ENCODE peak calls at places on chromosomes 16 and 17, in eight cellular contexts. R is vagina; W is brain microvascular endothelial cell; B is CD4-positive, alpha-beta T cell; X is foreskin keratinocyte; J is Panc1; Q is spleen; K is tibial nerve. N is an unnamed sample. For H3K27me3, the result is how much of the 10 kb centered on the place peaks cover.

GRCh38 chr17:17457680-17458079 is 19.1 kb upstream of the MED9 start:
- DNase-seq in R (no peak), Q (no peak), K (no peak), X (no peak), W (no peak), J (no peak), B (no peak), N (no peak)

GRCh38 chr16:66667944-66668343 is 28.6 kb downstream of the CMTM4 start:
- DNase-seq in Q (no peak), W (no peak), X (no peak), R (no peak), J (no peak), B (no peak), K (no peak), N (no peak)

GRCh38 chr16:46859719-46860152 is 24.4 kb upstream of the GPT2 start:
- DNase-seq in W (peak), R (no peak), J (peak), Q (peak), B (no peak), K (no peak), X (peak), N (peak)

GRCh38 chr17:63555475-63556156 is 5.3 kb downstream of the DCAF7 start:
- DNase-seq in W (no peak), X (no peak), J (no peak), K (no peak), B (no peak), Q (no peak), R (no peak), N (no peak)

GRCh38 chr17:52106638-52107261 is 51.8 kb downstream of the CA10 start:
- DNase-seq in W (peak), Q (no peak), K (peak), X (no peak), R (no peak), J (peak), B (no peak), N (no peak)

GRCh38 chr16:5058476-5058875 is 7.3 kb downstream of the C16orf89 start:
- DNase-seq in Q (peak), B (no peak), W (peak), R (no peak), J (no peak), K (no peak), X (no peak), N (no peak)

GRCh38 chr16:8936421-8936820 is 27.3 kb downstream of the USP7 start:
- DNase-seq in X (peak), J (peak), K (no peak), R (no peak), W (peak), B (peak), Q (peak), N (peak)

GRCh38 chr17:27489045-27489715 is 32.9 kb downstream of the KSR1 start:
- DNase-seq in R (no peak), K (peak), J (no peak), W (no peak), X (no peak), Q (peak), B (no peak), N (no peak)

GRCh38 chr17:65553009-65553645 is 8.3 kb downstream of the AXIN2 start:
- DNase-seq in J (no peak), X (no peak), B (no peak), W (peak), K (no peak), Q (peak), R (no peak), N (no peak)

GRCh38 chr16:87459027-87459426 is 33.8 kb downstream of the ZCCHC14 start:
- DNase-seq in R (no peak), W (no peak), X (no peak), Q (no peak), K (no peak), B (no peak), J (no peak), N (no peak)

GRCh38 chr17:70324031-70324430 is 154.7 kb downstream of the KCNJ2 start:
- DNase-seq in Q (no peak), B (no peak), K (no peak), X (no peak), R (no peak), J (no peak), W (no peak), N (no peak)

GRCh38 chr17:71516149-71516548 is 604.7 kb upstream of the SOX9 start:
- DNase-seq in W (no peak), J (no peak), X (no peak), K (no peak), Q (no peak), R (no peak), B (no peak), N (no peak)

GRCh38 chr17:74052993-74053744 is 150.3 kb upstream of the RPL38 start:
- DNase-seq in W (no peak), R (no peak), X (no peak), B (no peak), K (no peak), J (no peak), Q (no peak), N (no peak)

GRCh38 chr17:74055508-74056160 is 147.8 kb upstream of the RPL38 start:
- DNase-seq in W (no peak), Q (no peak), B (no peak), X (no peak), K (no peak), R (no peak), J (no peak), N (no peak)

GRCh38 chr17:74051348-74051747 is 152.1 kb upstream of the RPL38 start:
- DNase-seq in Q (no peak), R (no peak), B (no peak), W (no peak), K (no peak), X (no peak), J (no peak), N (no peak)

GRCh38 chr17:74049167-74049797 is 154.2 kb upstream of the RPL38 start:
- DNase-seq in K (no peak), X (no peak), Q (no peak), B (no peak), J (no peak), W (no peak), R (no peak), N (no peak)

GRCh38 chr17:74054249-74054648 is 149.2 kb upstream of the RPL38 start:
- DNase-seq in Q (no peak), J (no peak), B (no peak), X (no peak), K (no peak), R (no peak), W (no peak), N (no peak)
- TF ChIP-seq CTCF in Q (no peak), J (no peak), B (no peak), X (no peak), K (no peak), R (no peak), W (no peak), N (no peak)

GRCh38 chr16:85220125-85220839 is 108.0 kb upstream of the CIBAR2 start:
- DNase-seq in X (peak), R (no peak), J (no peak), K (no peak), Q (no peak), W (peak), B (no peak), N (no peak)
- H3K27me3 ChIP-seq in X (under half), R (under half), J (under half), K (under half), Q (under half), W (under half), B (under half), N (under half)

GRCh38 chr17:76841776-76842405 is 26.3 kb upstream of the MGAT5B start:
- DNase-seq in B (no peak), X (no peak), R (no peak), K (no peak), W (no peak), J (no peak), Q (no peak), N (no peak)

GRCh38 chr17:76845524-76845923 is 22.7 kb upstream of the MGAT5B start:
- DNase-seq in K (no peak), X (no peak), Q (no peak), J (no peak), B (no peak), R (no peak), W (peak), N (no peak)

GRCh38 chr17:76844485-76844829 is 23.7 kb upstream of the MGAT5B start:
- DNase-seq in B (no peak), Q (no peak), J (no peak), R (no peak), W (no peak), K (no peak), X (no peak), N (no peak)

GRCh38 chr17:76844846-76845245 is 23.4 kb upstream of the MGAT5B start:
- DNase-seq in B (no peak), Q (no peak), W (no peak), K (no peak), X (no peak), R (no peak), J (no peak), N (no peak)

DNA sequence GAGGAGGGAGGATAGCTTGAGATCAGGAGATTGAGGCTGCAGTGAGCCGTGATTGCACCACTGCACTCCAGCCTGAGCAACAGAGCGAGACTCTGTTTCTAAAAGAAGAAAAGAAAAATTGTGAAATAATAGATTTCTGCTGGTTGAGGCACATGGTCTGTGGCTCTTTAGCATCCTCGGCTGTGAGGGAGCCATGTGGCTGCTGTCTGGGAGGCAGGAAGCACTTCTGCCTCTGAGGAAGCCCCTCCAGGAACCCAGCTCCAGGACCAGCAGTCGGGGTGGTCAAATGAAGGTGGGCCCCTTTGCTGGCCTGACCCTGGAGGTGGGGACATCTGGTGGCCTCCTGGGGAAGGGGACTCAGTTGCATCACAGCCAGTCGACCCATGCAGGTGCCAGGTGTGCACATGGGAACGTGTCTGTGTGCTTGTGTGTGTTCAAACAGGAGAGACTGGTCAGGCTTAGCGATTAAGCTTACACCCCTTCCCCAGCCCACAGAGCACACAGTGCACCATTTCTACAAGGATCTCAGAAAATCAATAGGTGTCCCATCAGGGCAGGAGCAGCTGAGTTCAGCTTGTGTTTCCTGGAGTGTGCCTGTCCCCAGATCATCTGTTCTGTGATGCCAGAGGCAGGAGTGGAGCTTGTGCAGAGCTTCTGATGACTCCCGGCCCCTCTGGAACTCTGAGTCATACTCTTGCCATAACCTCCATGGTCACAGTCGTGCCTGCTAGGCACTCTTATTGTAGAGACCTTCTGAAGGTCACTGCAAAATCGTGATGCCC is 24.3 kb upstream of the MGAT5B start:
- DNase-seq in R (no peak), X (no peak), W (no peak), B (no peak), Q (no peak), J (no peak), K (no peak), N (no peak)
- TF ChIP-seq CTCF in R (no peak), X (no peak), W (no peak), B (no peak), Q (no peak), J (no peak), K (no peak), N (no peak)

GRCh38 chr16:56672761-56673536 is 3.3 kb downstream of the MT1H start:
- DNase-seq in Q (no peak), K (no peak), W (no peak), R (no peak), B (no peak), X (no peak), J (no peak), N (no peak)
- H3K27me3 ChIP-seq in Q (half or more), K (half or more), W (under half), R (under half), B (under half), X (under half), J (under half), N (under half)

N was measured in kidney epithelial cell.